ENCODE peak calls at places on chromosomes 6 and 20, in eight cellular contexts. G, D, A, U, B, X, K and H are unnamed samples.
A peak's percentile ranks its signal among the peaks of the same experiment; 100 is the strongest.

GRCh38 chr6:62805431-62805830 is 405.8 kb upstream of the FKBP1C start:
- DNase-seq in G (no peak), D (no peak), A (no peak), U (no peak), B (no peak), X (no peak), K (no peak), H (no peak)

GRCh38 chr20:10467985-10468845 is 33.1 kb downstream of the SLX4IP start:
- DNase-seq in G (no peak), D (peak; percentile 5), A (no peak), U (peak; percentile 24), B (no peak), X (no peak), K (no peak), H (no peak)

GRCh38 chr6:136923954-136924291 is 1.8 kb downstream of the SLC35D3 start:
- DNase-seq in G (no peak), D (no peak), A (no peak), U (no peak), B (no peak), X (no peak), K (no peak), H (no peak)

GRCh38 chr20:56094228-56094627 is 88.9 kb upstream of the CBLN4 start:
- DNase-seq in G (no peak), D (no peak), A (no peak), U (no peak), B (no peak), X (no peak), K (no peak), H (no peak)

GRCh38 chr20:58070664-58071499 is 157.6 kb downstream of the ANKRD60 start:
- DNase-seq in G (no peak), D (no peak), A (no peak), U (no peak), B (no peak), X (no peak), K (peak; percentile 10), H (no peak)

GRCh38 chr6:125357515-125358256 is 55.9 kb upstream of the HDDC2 start:
- DNase-seq in G (no peak), D (no peak), A (no peak), U (no peak), B (no peak), X (no peak), K (no peak), H (peak; percentile 65)

GRCh38 chr6:154070041-154070440 is 31.0 kb downstream of the OPRM1 start:
- DNase-seq in G (no peak), D (no peak), A (no peak), U (no peak), B (no peak), X (no peak), K (no peak), H (no peak)

GRCh38 chr6:75317503-75318206 is 33.1 kb upstream of the TMEM30A start:
- DNase-seq in G (peak; percentile 24), D (no peak), A (no peak), U (peak; percentile 72), B (no peak), X (no peak), K (no peak), H (no peak)

GRCh38 chr6:117444600-117444999 is 18.9 kb upstream of the ROS1 start:
- DNase-seq in G (no peak), D (no peak), A (no peak), U (no peak), B (no peak), X (no peak), K (no peak), H (no peak)

GRCh38 chr6:145544031-145544430 is 191.3 kb downstream of the EPM2A start:
- DNase-seq in G (no peak), D (no peak), A (no peak), U (peak; percentile 56), B (no peak), X (no peak), K (no peak), H (no peak)

GRCh38 chr20:51931321-51931720 is 129.0 kb upstream of the SALL4 start:
- DNase-seq in G (peak; percentile 25), D (no peak), A (no peak), U (no peak), B (peak; percentile 68), X (no peak), K (no peak), H (no peak)

GRCh38 chr6:148325316-148326068 is 17.1 kb upstream of the SASH1 start:
- DNase-seq in G (no peak), D (no peak), A (no peak), U (peak; percentile 39), B (no peak), X (no peak), K (no peak), H (no peak)

GRCh38 chr20:58715709-58716475 is 23.3 kb downstream of the NPEPL1 start:
- DNase-seq in G (no peak), D (no peak), A (no peak), U (no peak), B (no peak), X (no peak), K (peak; percentile 12), H (no peak)